ENCODE peak calls at places on chromosomes 1 and 21, in eight cellular contexts. S is HuH-7; C is lower lobe of right lung; G is EH; V is M059J; P is suprapubic skin; A is stimulated activated CD4-positive, alpha-beta T cell treated with anti-CD3 and anti-CD28 coated beads, Interleukin-1b, Interleukin-23, amount 100 ng/mL, for 24 hours; R is hepatocyte. H is an unnamed sample.

GRCh38 chr21:35291034-35291433 is 241.9 kb upstream of the RUNX1 start:
- DNase-seq in A (no peak), P (no peak), G (no peak), R (no peak), C (no peak), S (no peak), V (peak), H (no peak)

GRCh38 chr1:119139393-119139792 is 1.1 kb downstream of the WARS2 start:
- DNase-seq in P (no peak), V (no peak), R (peak), C (no peak), S (no peak), A (no peak), G (no peak), H (no peak)

GRCh38 chr1:189633658-189634057 is 844.0 kb downstream of the BRINP3 start:
- DNase-seq in P (no peak), V (no peak), S (no peak), C (no peak), G (no peak), R (no peak), A (no peak), H (no peak)

GRCh38 chr1:209831615-209832014 is 3.8 kb downstream of the UTP25 start:
- DNase-seq in G (peak), S (no peak), A (no peak), P (no peak), V (peak), C (no peak), R (no peak), H (no peak)

GRCh38 chr1:21633992-21634475 is 35.1 kb downstream of the RAP1GAP start:
- DNase-seq in S (no peak), V (no peak), G (no peak), A (no peak), P (no peak), R (no peak), C (peak), H (no peak)

GRCh38 chr1:151282883-151283725 is 1.0 kb downstream of the ZNF687 start:
- DNase-seq in G (peak), A (no peak), R (peak), C (peak), P (peak), S (peak), V (peak), H (no peak)

GRCh38 chr21:42854246-42855010 is 24.9 kb downstream of the WDR4 start:
- DNase-seq in R (no peak), V (no peak), A (no peak), C (no peak), S (no peak), P (no peak), G (no peak), H (no peak)

GRCh38 chr1:21126324-21126723 is 50.4 kb downstream of the EIF4G3 start:
- DNase-seq in P (no peak), C (no peak), G (no peak), S (no peak), R (no peak), A (no peak), V (peak), H (no peak)

GRCh38 chr1:6266641-6267040 is 5.7 kb upstream of the GPR153 start:
- DNase-seq in C (no peak), G (no peak), R (no peak), S (no peak), P (no peak), V (no peak), A (no peak), H (no peak)

GRCh38 chr1:181107711-181108110 is 19.2 kb downstream of the IER5 start:
- DNase-seq in C (no peak), V (no peak), S (no peak), G (no peak), P (no peak), R (no peak), A (no peak), H (no peak)

GRCh38 chr1:32335951-32336867 is at the start of gene MARCKSL1:
- DNase-seq in S (peak), V (peak), A (peak), P (peak), C (peak), R (peak), G (peak), H (peak)

GRCh38 chr1:117179471-117179870 is 31.3 kb downstream of the VTCN1 start:
- DNase-seq in S (no peak), V (no peak), C (no peak), A (no peak), R (no peak), G (no peak), P (no peak), H (no peak)

GRCh38 chr1:183926978-183927377 is 110.5 kb downstream of the COLGALT2 start:
- DNase-seq in V (peak), S (no peak), A (no peak), G (peak), R (peak), P (no peak), C (no peak), H (peak)

GRCh38 chr21:29080454-29080930 is 7.0 kb upstream of the CCT8 start:
- DNase-seq in C (no peak), P (no peak), G (no peak), S (no peak), A (no peak), R (no peak), V (peak), H (peak)

GRCh38 chr1:20108724-20109123 is 10.6 kb downstream of the PLA2G2D start:
- DNase-seq in C (no peak), G (no peak), R (no peak), P (no peak), A (no peak), V (no peak), S (no peak), H (no peak)

GRCh38 chr21:43864313-43864805 is 664 bp upstream of the AGPAT3 start:
- DNase-seq in C (peak), G (peak), R (peak), V (peak), S (peak), A (no peak), P (no peak), H (no peak)

GRCh38 chr1:71196685-71197084 is 115.8 kb upstream of the ZRANB2 start:
- DNase-seq in P (no peak), G (peak), A (no peak), R (peak), S (no peak), C (no peak), V (peak), H (peak)

GRCh38 chr1:30162565-30162964 is 560.8 kb downstream of the MATN1 start:
- DNase-seq in A (no peak), R (no peak), G (no peak), S (no peak), C (no peak), P (no peak), V (no peak), H (no peak)

GRCh38 chr1:109499661-109500536 is 6.0 kb downstream of the CYB561D1 start:
- DNase-seq in V (peak), C (peak), P (no peak), G (peak), R (peak), A (no peak), S (peak), H (peak)

GRCh38 chr1:199742547-199742946 is 285.0 kb upstream of the NR5A2 start:
- DNase-seq in S (no peak), P (no peak), A (no peak), G (peak), V (peak), R (peak), C (no peak), H (peak)

GRCh38 chr1:17676387-17677060 is 78.6 kb upstream of the ACTL8 start:
- DNase-seq in P (no peak), V (no peak), R (no peak), A (no peak), S (no peak), C (no peak), G (peak), H (no peak)

GRCh38 chr1:93839307-93839706 is 39.7 kb downstream of the DNTTIP2 start:
- DNase-seq in C (no peak), P (no peak), R (no peak), G (peak), V (peak), S (no peak), A (no peak), H (peak)